ENCODE peak calls at places on chromosome 14, in seven cellular contexts. K is fibroblast of villous mesenchyme; C is stimulated activated naive B cell treated with anti-CD40 and anti-IgM and Interleukin-4, amounts not matched to agents 10 μg/mL and 1 μg/mL and 100 μg/mL, for 72 hours; S is iPS-NIHi11; F is caudate nucleus; P is T-helper 1 cell; V is AG04450. H is an unnamed sample.

GRCh38 chr14:23034498-23035302 is at the start of gene PSMB5:
- DNase-seq in K (peak; percentile 96), C (peak; percentile 87), S (peak; percentile 95), F (no peak), P (peak; percentile 67), V (peak; percentile 83), H (peak; percentile 76)

GRCh38 chr14:67610491-67610890 is 9.2 kb upstream of the ARG2 start:
- DNase-seq in K (no peak), C (no peak), S (no peak), F (no peak), P (no peak), V (no peak), H (no peak)

GRCh38 chr14:55094630-55095157 is 34.4 kb upstream of the LGALS3 start:
- DNase-seq in K (peak; percentile 66), C (no peak), S (no peak), F (no peak), P (no peak), V (peak; percentile 23), H (no peak)

GRCh38 chr14:93332032-93332852 is 594 bp downstream of the BTBD7 start:
- DNase-seq in K (peak; percentile 61), C (peak; percentile 38), S (peak; percentile 85), F (no peak), P (peak; percentile 17), V (no peak), H (peak; percentile 77)

GRCh38 chr14:105882626-105883025 is 356.2 kb downstream of the TMEM121 start:
- DNase-seq in K (no peak), C (no peak), S (no peak), F (no peak), P (peak; percentile 1), V (no peak), H (no peak)

GRCh38 chr14:89303452-89304435 is 113.3 kb downstream of the FOXN3 start:
- DNase-seq in K (peak; percentile 97), C (peak; percentile 61), S (no peak), F (peak; percentile 26), P (no peak), V (peak; percentile 82), H (peak; percentile 14)

GRCh38 chr14:91005716-91006115 is 54.7 kb downstream of the RPS6KA5 start:
- DNase-seq in K (no peak), C (no peak), S (no peak), F (no peak), P (no peak), V (no peak), H (no peak)

GRCh38 chr14:66645716-66646115 is 137.8 kb downstream of the GPHN start:
- DNase-seq in K (no peak), C (no peak), S (no peak), F (no peak), P (no peak), V (no peak), H (no peak)

GRCh38 chr14:58297412-58297761 is 968 bp upstream of the ARID4A start:
- DNase-seq in K (peak; percentile 86), C (no peak), S (no peak), F (no peak), P (no peak), V (peak; percentile 7), H (peak; percentile 34)

GRCh38 chr14:34043627-34044372 is 92.9 kb upstream of the EGLN3 start:
- DNase-seq in K (no peak), C (peak; percentile 22), S (peak; percentile 42), F (no peak), P (peak; percentile 10), V (no peak), H (no peak)

GRCh38 chr14:85625925-85626585 is 96.1 kb downstream of the FLRT2 start:
- DNase-seq in K (no peak), C (no peak), S (no peak), F (no peak), P (no peak), V (no peak), H (no peak)

GRCh38 chr14:99603471-99603933 is 505 bp downstream of the CCDC85C start:
- DNase-seq in K (peak; percentile 47), C (peak; percentile 40), S (no peak), F (peak; percentile 44), P (peak; percentile 23), V (no peak), H (peak; percentile 57)

GRCh38 chr14:40413146-40413545 is 980.9 kb upstream of the FBXO33 start:
- DNase-seq in K (no peak), C (no peak), S (no peak), F (no peak), P (no peak), V (no peak), H (no peak)

GRCh38 chr14:64680013-64680674 is 24.1 kb upstream of the PLEKHG3 start:
- DNase-seq in K (no peak), C (no peak), S (no peak), F (no peak), P (no peak), V (no peak), H (peak; percentile 31)